ENCODE peak calls at places on chromosomes 6 and 20, in four cellular contexts. One of them, this sample, is unnamed.

GRCh38 chr6:91299544-91300491 is 712.9 kb upstream of the MAP3K7 start:
- DNase-seq in AG10803: no peak
- DNase-seq in choroid plexus epithelial cell: peak
- DNase-seq in stomach: no peak
- DNase-seq in this sample: no peak

GRCh38 chr6:40620546-40620945 is 33.4 kb upstream of the LRFN2 start:
- DNase-seq in choroid plexus epithelial cell: no peak
- DNase-seq in stomach: no peak
- DNase-seq in AG10803: no peak
- DNase-seq in this sample: no peak

GRCh38 chr20:63232235-63233060 is 3.3 kb upstream of the BIRC7 start:
- DNase-seq in stomach: no peak
- DNase-seq in choroid plexus epithelial cell: peak
- DNase-seq in AG10803: peak
- DNase-seq in this sample: no peak

GRCh38 chr6:105372862-105373182 is 30.1 kb downstream of the PREP start:
- DNase-seq in stomach: peak
- DNase-seq in AG10803: no peak
- DNase-seq in choroid plexus epithelial cell: no peak
- DNase-seq in this sample: no peak

GRCh38 chr20:63686492-63687321 is 9.7 kb upstream of the TNFRSF6B start:
- DNase-seq in AG10803: peak
- DNase-seq in choroid plexus epithelial cell: peak
- DNase-seq in stomach: peak
- DNase-seq in this sample: no peak

GRCh38 chr6:40285535-40285934 is 301.6 kb downstream of the LRFN2 start:
- DNase-seq in choroid plexus epithelial cell: no peak
- DNase-seq in AG10803: no peak
- DNase-seq in stomach: no peak
- DNase-seq in this sample: no peak

GRCh38 chr20:49394264-49394663 is 88.2 kb downstream of the KCNB1 start:
- DNase-seq in AG10803: peak
- DNase-seq in stomach: no peak
- DNase-seq in choroid plexus epithelial cell: peak
- DNase-seq in this sample: no peak

GRCh38 chr6:151160869-151161268 is 78.9 kb upstream of the AKAP12 start:
- DNase-seq in AG10803: no peak
- DNase-seq in choroid plexus epithelial cell: peak
- DNase-seq in stomach: peak
- DNase-seq in this sample: no peak

GRCh38 chr20:44129996-44130718 is 56.8 kb downstream of the JPH2 start:
- DNase-seq in choroid plexus epithelial cell: no peak
- DNase-seq in AG10803: peak
- DNase-seq in stomach: no peak
- DNase-seq in this sample: no peak

GRCh38 chr6:52820198-52820597 is 16.6 kb upstream of the GSTA1 start:
- DNase-seq in stomach: no peak
- DNase-seq in AG10803: peak
- DNase-seq in choroid plexus epithelial cell: peak
- DNase-seq in this sample: no peak

GRCh38 chr6:169689247-169689646 is 12.6 kb downstream of the WDR27 start:
- DNase-seq in stomach: no peak
- DNase-seq in AG10803: peak
- DNase-seq in choroid plexus epithelial cell: peak
- DNase-seq in this sample: no peak

GRCh38 chr6:147738516-147739187 is 230.2 kb downstream of the SAMD5 start:
- DNase-seq in stomach: no peak
- DNase-seq in AG10803: no peak
- DNase-seq in choroid plexus epithelial cell: peak
- DNase-seq in this sample: no peak

GRCh38 chr20:8435251-8436035 is 303.4 kb downstream of the PLCB1 start:
- DNase-seq in stomach: no peak
- DNase-seq in AG10803: no peak
- DNase-seq in choroid plexus epithelial cell: no peak
- DNase-seq in this sample: no peak

GRCh38 chr6:32954983-32955802 is 2.3 kb upstream of the HLA-DMA start:
- DNase-seq in stomach: peak
- DNase-seq in choroid plexus epithelial cell: peak
- DNase-seq in AG10803: no peak
- DNase-seq in this sample: no peak

GRCh38 chr20:7392551-7392950 is 547.7 kb downstream of the HAO1 start:
- DNase-seq in stomach: no peak
- DNase-seq in AG10803: peak
- DNase-seq in choroid plexus epithelial cell: peak
- DNase-seq in this sample: no peak

GRCh38 chr6:25629202-25629584 is 22.8 kb upstream of the SCGN start:
- DNase-seq in choroid plexus epithelial cell: no peak
- DNase-seq in AG10803: no peak
- DNase-seq in stomach: no peak
- DNase-seq in this sample: no peak

GRCh38 chr6:45930419-45931059 is 85.1 kb downstream of the CLIC5 start:
- DNase-seq in choroid plexus epithelial cell: peak
- DNase-seq in AG10803: peak
- DNase-seq in stomach: peak
- DNase-seq in this sample: peak

GRCh38 chr20:37381621-37382538 is 35.9 kb downstream of the SRC start:
- DNase-seq in choroid plexus epithelial cell: no peak
- DNase-seq in AG10803: no peak
- DNase-seq in stomach: no peak
- DNase-seq in this sample: no peak

GRCh38 chr6:53833147-53833546 is 38.3 kb downstream of the LRRC1 start:
- DNase-seq in choroid plexus epithelial cell: no peak
- DNase-seq in stomach: no peak
- DNase-seq in AG10803: peak
- DNase-seq in this sample: no peak

GRCh38 chr6:33599413-33599911 is 19.4 kb upstream of the BAK1 start:
- DNase-seq in choroid plexus epithelial cell: no peak
- DNase-seq in stomach: peak
- DNase-seq in AG10803: no peak
- DNase-seq in this sample: no peak

GRCh38 chr6:13302751-13303667 is 25.3 kb downstream of the TBC1D7 start:
- DNase-seq in AG10803: peak
- DNase-seq in stomach: peak
- DNase-seq in choroid plexus epithelial cell: peak
- DNase-seq in this sample: no peak

GRCh38 chr6:28983838-28984237 is 21.3 kb downstream of the ZNF311 start:
- DNase-seq in choroid plexus epithelial cell: no peak
- DNase-seq in stomach: no peak
- DNase-seq in AG10803: no peak
- DNase-seq in this sample: no peak

GRCh38 chr6:28985396-28986164 is 19.5 kb downstream of the ZNF311 start:
- DNase-seq in choroid plexus epithelial cell: peak
- DNase-seq in stomach: peak
- DNase-seq in AG10803: peak
- DNase-seq in this sample: peak

DNA sequence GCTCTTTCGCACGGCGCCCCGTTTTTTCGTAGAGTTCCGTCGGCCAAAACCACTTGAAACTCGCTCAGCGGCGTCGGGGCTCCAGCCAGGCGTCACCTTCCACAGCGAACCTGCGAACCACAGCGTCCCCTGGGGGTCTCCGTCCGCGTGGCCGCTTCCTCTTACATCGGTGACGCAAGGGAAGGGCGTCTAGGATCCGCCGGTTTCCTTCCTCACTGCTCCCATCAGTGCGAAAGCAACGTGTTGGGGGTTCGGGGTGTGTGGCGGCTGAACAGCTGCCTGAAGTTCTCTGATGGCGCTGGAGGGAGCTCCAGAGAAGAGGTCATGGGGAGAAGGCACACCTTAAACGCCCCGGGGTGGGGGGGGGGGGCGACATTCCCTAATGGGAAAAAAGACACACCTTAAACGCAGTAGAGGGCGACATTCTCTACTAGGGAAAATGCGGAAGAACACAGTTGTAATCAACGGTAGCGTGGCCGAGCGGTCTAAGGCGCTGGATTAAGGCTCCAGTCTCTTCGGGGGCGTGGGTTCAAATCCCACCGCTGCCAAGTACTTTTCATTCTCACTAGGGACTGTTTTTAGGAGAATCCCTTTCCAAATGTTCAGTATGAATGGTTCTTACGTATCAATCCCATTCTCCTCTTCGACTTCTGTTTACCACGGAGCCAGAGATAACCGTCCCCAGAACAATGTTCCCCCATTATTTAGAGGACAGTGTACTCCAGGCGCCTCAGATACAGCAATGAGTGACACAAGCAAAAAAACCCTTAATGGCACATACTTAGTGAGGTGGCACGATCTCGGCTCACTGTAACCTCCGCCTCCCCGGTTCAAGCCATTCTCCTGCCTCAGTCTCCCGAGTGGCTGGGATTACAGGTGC is 16.3 kb downstream of the ZNF311 start:
- DNase-seq in AG10803: peak
- DNase-seq in stomach: peak
- DNase-seq in choroid plexus epithelial cell: peak
- DNase-seq in this sample: peak
- TF ChIP-seq CTCF in AG10803: peak
- TF ChIP-seq CTCF in stomach: no peak
- TF ChIP-seq CTCF in choroid plexus epithelial cell: peak
- TF ChIP-seq CTCF in this sample: peak

DNA sequence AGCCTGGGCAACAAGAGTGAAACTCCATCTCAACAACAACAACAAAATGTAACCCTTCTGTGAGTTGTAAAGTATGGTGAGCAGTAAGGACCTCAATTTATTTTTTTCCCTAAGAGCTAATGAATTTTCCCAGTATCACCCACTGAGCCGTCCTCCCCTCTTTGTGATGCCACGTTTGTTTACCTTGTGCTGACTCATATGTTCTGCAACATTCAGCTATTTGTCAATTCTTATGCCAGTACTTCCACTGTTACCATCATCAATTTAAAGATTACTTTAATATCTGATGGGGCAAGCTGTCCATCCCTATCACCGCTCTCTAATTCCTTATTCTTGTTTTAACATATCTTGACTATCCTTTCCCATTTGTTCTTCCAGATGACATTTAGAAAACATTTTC is 37.5 kb downstream of the MAK start:
- DNase-seq in stomach: no peak
- DNase-seq in choroid plexus epithelial cell: peak
- DNase-seq in AG10803: no peak
- DNase-seq in this sample: no peak
- TF ChIP-seq CTCF in stomach: no peak
- TF ChIP-seq CTCF in choroid plexus epithelial cell: no peak
- TF ChIP-seq CTCF in AG10803: no peak
- TF ChIP-seq CTCF in this sample: no peak

GRCh38 chr20:21702001-21702400 is 3.5 kb upstream of the PAX1 start:
- DNase-seq in choroid plexus epithelial cell: no peak
- DNase-seq in AG10803: no peak
- DNase-seq in stomach: no peak
- DNase-seq in this sample: no peak

GRCh38 chr20:21703740-21704407 is 1.6 kb upstream of the PAX1 start:
- DNase-seq in AG10803: no peak
- DNase-seq in stomach: no peak
- DNase-seq in choroid plexus epithelial cell: no peak
- DNase-seq in this sample: no peak

GRCh38 chr20:21701171-21701876 is 4.1 kb upstream of the PAX1 start:
- DNase-seq in choroid plexus epithelial cell: no peak
- DNase-seq in AG10803: no peak
- DNase-seq in stomach: no peak
- DNase-seq in this sample: no peak

GRCh38 chr20:21704408-21705385 is 767 bp upstream of the PAX1 start:
- DNase-seq in AG10803: no peak
- DNase-seq in choroid plexus epithelial cell: no peak
- DNase-seq in stomach: no peak
- DNase-seq in this sample: no peak

GRCh38 chr20:21702553-21703467 is 2.7 kb upstream of the PAX1 start:
- DNase-seq in AG10803: peak
- DNase-seq in choroid plexus epithelial cell: peak
- DNase-seq in stomach: no peak
- DNase-seq in this sample: peak
- TF ChIP-seq CTCF in AG10803: peak
- TF ChIP-seq CTCF in choroid plexus epithelial cell: peak
- TF ChIP-seq CTCF in stomach: no peak
- TF ChIP-seq CTCF in this sample: peak

GRCh38 chr6:159971341-159972178 is 2.7 kb downstream of the IGF2R start:
- DNase-seq in stomach: no peak
- DNase-seq in AG10803: no peak
- DNase-seq in choroid plexus epithelial cell: no peak
- DNase-seq in this sample: no peak

GRCh38 chr6:159969921-159970320 is 1.0 kb downstream of the IGF2R start:
- DNase-seq in choroid plexus epithelial cell: peak
- DNase-seq in AG10803: peak
- DNase-seq in stomach: peak
- DNase-seq in this sample: peak

GRCh38 chr6:159968295-159969203 is at the start of gene IGF2R:
- DNase-seq in stomach: peak
- DNase-seq in choroid plexus epithelial cell: peak
- DNase-seq in AG10803: peak
- DNase-seq in this sample: peak

GRCh38 chr6:159970659-159971063 is 1.8 kb downstream of the IGF2R start:
- DNase-seq in choroid plexus epithelial cell: no peak
- DNase-seq in stomach: no peak
- DNase-seq in AG10803: no peak
- DNase-seq in this sample: no peak

DNA sequence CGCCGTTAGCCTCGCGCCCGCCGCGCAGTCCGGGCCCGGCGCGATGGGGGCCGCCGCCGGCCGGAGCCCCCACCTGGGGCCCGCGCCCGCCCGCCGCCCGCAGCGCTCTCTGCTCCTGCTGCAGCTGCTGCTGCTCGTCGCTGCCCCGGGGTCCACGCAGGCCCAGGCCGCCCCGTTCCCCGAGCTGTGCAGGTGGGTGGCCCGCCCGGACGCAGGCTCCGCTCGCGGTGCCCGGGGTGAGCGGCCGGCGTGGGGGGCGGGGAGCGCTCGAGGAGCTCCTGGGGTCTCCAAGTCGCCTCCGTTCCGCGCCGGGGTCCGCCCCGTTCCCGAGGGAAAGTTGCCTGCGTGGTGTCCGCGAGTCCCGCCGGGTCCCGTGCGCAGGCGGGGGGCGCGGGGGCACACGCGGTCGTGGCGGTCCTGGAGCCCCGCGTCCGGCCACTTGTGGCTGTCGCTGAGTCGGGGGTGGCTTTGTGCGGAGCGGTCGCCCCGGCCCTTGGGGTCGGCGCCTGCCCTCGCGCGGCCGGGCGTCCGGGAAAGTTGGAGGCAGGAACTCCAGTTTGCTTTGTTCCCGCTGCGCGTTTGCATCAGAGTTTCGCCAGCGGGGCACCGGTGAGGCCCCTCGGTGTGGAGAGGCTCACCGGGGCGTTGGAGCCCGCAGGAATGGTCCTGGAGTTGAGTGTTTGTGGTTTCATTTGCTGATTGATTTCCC is 476 bp downstream of the IGF2R start:
- DNase-seq in AG10803: peak
- DNase-seq in choroid plexus epithelial cell: peak
- DNase-seq in stomach: peak
- DNase-seq in this sample: peak
- TF ChIP-seq CTCF in AG10803: no peak
- TF ChIP-seq CTCF in choroid plexus epithelial cell: no peak
- TF ChIP-seq CTCF in stomach: no peak
- TF ChIP-seq CTCF in this sample: no peak

This sample was measured in neural crest cell.